ENCODE peak calls at places on chromosomes 16 and 17, in four cellular contexts. J is dermis blood vessel endothelial cell, L is EL, P is brain microvascular endothelial cell. B is an unnamed sample.

GRCh38 chr16:23229714-23230113 is 47.2 kb downstream of the SCNN1G start:
- DNase-seq in P (no peak), L (no peak), J (no peak), B (no peak)

GRCh38 chr17:42683407-42684031 is 1.2 kb downstream of the CNTNAP1 start:
- DNase-seq in L (no peak), J (peak; percentile 41), P (no peak), B (no peak)

GRCh38 chr17:43401293-43401692 is 2.5 kb downstream of the ARL4D start:
- DNase-seq in P (peak; percentile 66), L (peak; percentile 93), J (no peak), B (peak; percentile 82)

GRCh38 chr17:33976816-33977215 is 278.3 kb upstream of the CCL2 start:
- DNase-seq in J (no peak), L (no peak), P (no peak), B (no peak)

GRCh38 chr16:30615358-30616076 is 5.3 kb upstream of the ZNF689 start:
- DNase-seq in P (peak; percentile 15), J (peak; percentile 70), L (peak; percentile 28), B (no peak)

GRCh38 chr16:81595676-81596292 is 151.2 kb downstream of the CMIP start:
- DNase-seq in P (no peak), L (no peak), J (peak; percentile 50), B (no peak)

GRCh38 chr17:6701719-6702118 is 11.4 kb downstream of the SLC13A5 start:
- DNase-seq in P (peak; percentile 11), L (peak; percentile 37), J (peak; percentile 40), B (no peak)

GRCh38 chr16:57299009-57299718 is 14.7 kb upstream of the PLLP start:
- DNase-seq in L (peak; percentile 85), P (peak; percentile 79), J (no peak), B (peak; percentile 90)

GRCh38 chr17:57940217-57940616 is 15.0 kb downstream of the CUEDC1 start:
- DNase-seq in J (no peak), P (no peak), L (no peak), B (no peak)

GRCh38 chr17:75626496-75627038 is 6.7 kb upstream of the SMIM5 start:
- DNase-seq in L (no peak), P (no peak), J (no peak), B (no peak)

GRCh38 chr16:81275064-81275532 is 36.6 kb downstream of the BCO1 start:
- DNase-seq in L (no peak), P (no peak), J (no peak), B (no peak)

GRCh38 chr17:16304832-16305231 is 48.4 kb downstream of the CENPV start:
- DNase-seq in P (peak; percentile 43), L (peak; percentile 25), J (peak; percentile 60), B (no peak)

GRCh38 chr16:73251608-73252007 is 203.7 kb upstream of the ZFHX3 start:
- DNase-seq in J (no peak), L (no peak), P (no peak), B (no peak)

GRCh38 chr17:50487213-50488096 is 8.8 kb downstream of the RSAD1 start:
- DNase-seq in L (peak; percentile 37), P (no peak), J (peak; percentile 12), B (no peak)

GRCh38 chr17:68578236-68578635 is 22.9 kb downstream of the FAM20A start:
- DNase-seq in P (no peak), J (no peak), L (no peak), B (no peak)

GRCh38 chr16:12225816-12226480 is 249.4 kb downstream of the SNX29 start:
- DNase-seq in P (no peak), J (no peak), L (no peak), B (no peak)

GRCh38 chr17:146546-146945 is 9.2 kb downstream of the SCGB1C2 start:
- DNase-seq in J (no peak), P (no peak), L (no peak), B (no peak)

GRCh38 chr17:14011740-14012405 is 57.4 kb upstream of the COX10 start:
- DNase-seq in P (no peak), J (no peak), L (no peak), B (no peak)

GRCh38 chr17:12302711-12303110 is 282.0 kb downstream of the MAP2K4 start:
- DNase-seq in P (no peak), L (peak; percentile 35), J (no peak), B (no peak)

GRCh38 chr17:4232168-4232813 is 31.5 kb downstream of the ANKFY1 start:
- DNase-seq in P (peak; percentile 71), L (peak; percentile 45), J (no peak), B (no peak)

GRCh38 chr17:75854881-75855309 is 240 bp downstream of the WBP2 start:
- DNase-seq in J (no peak), L (no peak), P (no peak), B (no peak)

GRCh38 chr16:69371564-69371963 is 14.2 kb downstream of the TERF2 start:
- DNase-seq in P (no peak), L (no peak), J (no peak), B (no peak)

GRCh38 chr16:84635702-84636101 is 12.6 kb upstream of the KLHL36 start:
- DNase-seq in P (no peak), L (no peak), J (peak; percentile 42), B (no peak)

GRCh38 chr17:82915697-82916027 is 75.8 kb upstream of the ZNF750 start:
- DNase-seq in P (no peak), L (no peak), J (no peak), B (no peak)

GRCh38 chr16:85689950-85690320 is 1.2 kb upstream of the GINS2 start:
- DNase-seq in P (no peak), L (no peak), J (no peak), B (no peak)

GRCh38 chr16:74186589-74186988 is 110.0 kb upstream of the PSMD7 start:
- DNase-seq in P (no peak), L (peak; percentile 36), J (no peak), B (no peak)

GRCh38 chr17:59842901-59843652 is 49.7 kb downstream of the TUBD1 start:
- DNase-seq in J (peak; percentile 94), P (peak; percentile 95), L (peak; percentile 94), B (peak; percentile 100)

GRCh38 chr16:10728035-10728462 is 15.6 kb upstream of the NUBP1 start:
- DNase-seq in J (no peak), P (no peak), L (no peak), B (no peak)

GRCh38 chr16:3038896-3039295 is 2.2 kb upstream of the BICDL2 start:
- DNase-seq in P (no peak), L (no peak), J (no peak), B (no peak)

GRCh38 chr17:49180303-49180702 is 30.1 kb downstream of the GNGT2 start:
- DNase-seq in P (peak; percentile 48), L (peak; percentile 70), J (peak; percentile 78), B (peak; percentile 27)

GRCh38 chr16:89031715-89032659 is 55.0 kb upstream of the CBFA2T3 start:
- DNase-seq in L (no peak), J (no peak), P (no peak), B (no peak)

GRCh38 chr16:85514295-85514600 is 98.9 kb upstream of the GSE1 start:
- DNase-seq in P (no peak), L (no peak), J (no peak), B (no peak)

GRCh38 chr16:2468725-2469398 is 2.2 kb upstream of the NTN3 start:
- DNase-seq in L (no peak), P (no peak), J (no peak), B (no peak)

GRCh38 chr16:50208460-50208931 is 55.4 kb downstream of the TENT4B start:
- DNase-seq in P (peak; percentile 63), J (peak; percentile 86), L (peak; percentile 79), B (peak; percentile 50)

GRCh38 chr16:22762486-22762885 is 51.5 kb upstream of the HS3ST2 start:
- DNase-seq in P (no peak), J (no peak), L (no peak), B (no peak)

GRCh38 chr16:75227361-75228142 is 8.8 kb downstream of the CTRB1 start:
- DNase-seq in P (no peak), L (no peak), J (no peak), B (no peak)

GRCh38 chr17:27318228-27318627 is 24.3 kb downstream of the WSB1 start:
- DNase-seq in L (no peak), P (no peak), J (peak; percentile 53), B (no peak)

GRCh38 chr16:57694556-57695377 is at the start of gene DRC7:
- DNase-seq in L (peak; percentile 34), P (peak; percentile 34), J (peak; percentile 72), B (peak; percentile 49)

B was measured in kidney glomerular epithelial cell.